ENCODE peak calls at places on chromosomes 1 and 21, in six cellular contexts. One of them, this sample, is unnamed.

GRCh38 chr1:16315437-16315836 is 36.8 kb downstream of the FBXO42 start:
- DNase-seq in H1: no peak
- DNase-seq in A549: no peak
- DNase-seq in IMR-90: no peak
- DNase-seq in HepG2: no peak
- DNase-seq in GM12878: no peak
- DNase-seq in this sample: no peak

GRCh38 chr1:46760558-46761166 is 38.2 kb upstream of the CYP4B1 start:
- DNase-seq in H1: no peak
- DNase-seq in A549: no peak
- DNase-seq in IMR-90: no peak
- DNase-seq in HepG2: no peak
- DNase-seq in GM12878: no peak
- DNase-seq in this sample: no peak

GRCh38 chr1:102919659-102920058 is 188.7 kb downstream of the COL11A1 start:
- DNase-seq in H1: no peak
- DNase-seq in A549: no peak
- DNase-seq in IMR-90: peak
- DNase-seq in HepG2: no peak
- DNase-seq in GM12878: no peak
- DNase-seq in this sample: no peak

GRCh38 chr1:6392081-6392879 is 1.3 kb downstream of the ACOT7 start:
- DNase-seq in H1: no peak
- DNase-seq in A549: no peak
- DNase-seq in IMR-90: no peak
- DNase-seq in HepG2: peak
- DNase-seq in GM12878: no peak
- DNase-seq in this sample: no peak

GRCh38 chr1:227390525-227390924 is 72.2 kb upstream of the CDC42BPA start:
- DNase-seq in H1: no peak
- DNase-seq in A549: no peak
- DNase-seq in IMR-90: no peak
- DNase-seq in HepG2: no peak
- DNase-seq in GM12878: no peak
- DNase-seq in this sample: no peak

GRCh38 chr1:147717051-147717705 is 43.2 kb downstream of the GJA5 start:
- DNase-seq in H1: no peak
- DNase-seq in A549: no peak
- DNase-seq in IMR-90: no peak
- DNase-seq in HepG2: peak
- DNase-seq in GM12878: no peak
- DNase-seq in this sample: peak

GRCh38 chr1:228794173-228794572 is 58.9 kb downstream of the RHOU start:
- DNase-seq in H1: no peak
- DNase-seq in A549: no peak
- DNase-seq in IMR-90: no peak
- DNase-seq in HepG2: no peak
- DNase-seq in GM12878: peak
- DNase-seq in this sample: no peak

GRCh38 chr1:243513726-243514491 is 258.1 kb downstream of the SDCCAG8 start:
- DNase-seq in H1: no peak
- DNase-seq in A549: no peak
- DNase-seq in IMR-90: peak
- DNase-seq in HepG2: no peak
- DNase-seq in GM12878: no peak
- DNase-seq in this sample: no peak

GRCh38 chr1:158019177-158019868 is 25.9 kb downstream of the KIRREL1 start:
- DNase-seq in H1: peak
- DNase-seq in A549: peak
- DNase-seq in IMR-90: peak
- DNase-seq in HepG2: peak
- DNase-seq in GM12878: no peak
- DNase-seq in this sample: peak

GRCh38 chr1:185319152-185319501 is 2.1 kb upstream of the IVNS1ABP start:
- DNase-seq in H1: no peak
- DNase-seq in A549: no peak
- DNase-seq in IMR-90: no peak
- DNase-seq in HepG2: no peak
- DNase-seq in GM12878: no peak
- DNase-seq in this sample: no peak

GRCh38 chr1:66231162-66232077 is 302.5 kb upstream of the SGIP1 start:
- DNase-seq in H1: no peak
- DNase-seq in A549: peak
- DNase-seq in IMR-90: peak
- DNase-seq in HepG2: no peak
- DNase-seq in GM12878: no peak
- DNase-seq in this sample: peak

GRCh38 chr1:244628719-244629299 is 24.1 kb upstream of the DESI2 start:
- DNase-seq in H1: no peak
- DNase-seq in A549: no peak
- DNase-seq in IMR-90: peak
- DNase-seq in HepG2: no peak
- DNase-seq in GM12878: no peak
- DNase-seq in this sample: no peak

GRCh38 chr1:22826630-22827580 is 116.3 kb downstream of the EPHB2 start:
- DNase-seq in H1: peak
- DNase-seq in A549: no peak
- DNase-seq in IMR-90: no peak
- DNase-seq in HepG2: no peak
- DNase-seq in GM12878: no peak
- DNase-seq in this sample: no peak

GRCh38 chr1:114032271-114033218 is 53.3 kb downstream of the OLFML3 start:
- DNase-seq in H1: no peak
- DNase-seq in A549: peak
- DNase-seq in IMR-90: peak
- DNase-seq in HepG2: no peak
- DNase-seq in GM12878: no peak
- DNase-seq in this sample: no peak

GRCh38 chr1:101739826-101740330 is 256.8 kb downstream of the OLFM3 start:
- DNase-seq in H1: no peak
- DNase-seq in A549: no peak
- DNase-seq in IMR-90: no peak
- DNase-seq in HepG2: no peak
- DNase-seq in GM12878: no peak
- DNase-seq in this sample: no peak

GRCh38 chr1:6585841-6586240 is 6.0 kb downstream of the ZBTB48 start:
- DNase-seq in H1: no peak
- DNase-seq in A549: no peak
- DNase-seq in IMR-90: no peak
- DNase-seq in HepG2: no peak
- DNase-seq in GM12878: no peak
- DNase-seq in this sample: no peak

GRCh38 chr1:219000005-219000404 is 173.7 kb upstream of the LYPLAL1 start:
- DNase-seq in H1: no peak
- DNase-seq in A549: no peak
- DNase-seq in IMR-90: no peak
- DNase-seq in HepG2: no peak
- DNase-seq in GM12878: no peak
- DNase-seq in this sample: no peak

GRCh38 chr1:101051688-101052638 is 26.4 kb upstream of the DPH5 start:
- DNase-seq in H1: no peak
- DNase-seq in A549: no peak
- DNase-seq in IMR-90: no peak
- DNase-seq in HepG2: no peak
- DNase-seq in GM12878: no peak
- DNase-seq in this sample: no peak

GRCh38 chr1:38938722-38939260 is 2.8 kb downstream of the RHBDL2 start:
- DNase-seq in H1: no peak
- DNase-seq in A549: no peak
- DNase-seq in IMR-90: no peak
- DNase-seq in HepG2: peak
- DNase-seq in GM12878: no peak
- DNase-seq in this sample: no peak

GRCh38 chr1:54480201-54480848 is 67.7 kb upstream of the ACOT11 start:
- DNase-seq in H1: no peak
- DNase-seq in A549: no peak
- DNase-seq in IMR-90: no peak
- DNase-seq in HepG2: no peak
- DNase-seq in GM12878: no peak
- DNase-seq in this sample: no peak

GRCh38 chr1:90955769-90956168 is 66.1 kb downstream of the ZNF644 start:
- DNase-seq in H1: no peak
- DNase-seq in A549: no peak
- DNase-seq in IMR-90: no peak
- DNase-seq in HepG2: no peak
- DNase-seq in GM12878: no peak
- DNase-seq in this sample: no peak

GRCh38 chr21:44991538-44992483 is 52.0 kb downstream of the SLX9 start:
- DNase-seq in H1: no peak
- DNase-seq in A549: no peak
- DNase-seq in IMR-90: peak
- DNase-seq in HepG2: no peak
- DNase-seq in GM12878: no peak
- DNase-seq in this sample: no peak

GRCh38 chr1:70907563-70908310 is 139.9 kb downstream of the PTGER3 start:
- DNase-seq in H1: no peak
- DNase-seq in A549: no peak
- DNase-seq in IMR-90: no peak
- DNase-seq in HepG2: no peak
- DNase-seq in GM12878: no peak
- DNase-seq in this sample: no peak

GRCh38 chr1:87329756-87330200 is 1.1 kb downstream of the LMO4 start:
- DNase-seq in H1: no peak
- DNase-seq in A549: no peak
- DNase-seq in IMR-90: peak
- DNase-seq in HepG2: no peak
- DNase-seq in GM12878: no peak
- DNase-seq in this sample: no peak
- TF ChIP-seq RAD21 in H1: no peak
- TF ChIP-seq RAD21 in A549: no peak
- TF ChIP-seq RAD21 in IMR-90: no peak
- TF ChIP-seq RAD21 in HepG2: no peak
- TF ChIP-seq RAD21 in GM12878: no peak
- TF ChIP-seq RAD21 in this sample: no peak

DNA sequence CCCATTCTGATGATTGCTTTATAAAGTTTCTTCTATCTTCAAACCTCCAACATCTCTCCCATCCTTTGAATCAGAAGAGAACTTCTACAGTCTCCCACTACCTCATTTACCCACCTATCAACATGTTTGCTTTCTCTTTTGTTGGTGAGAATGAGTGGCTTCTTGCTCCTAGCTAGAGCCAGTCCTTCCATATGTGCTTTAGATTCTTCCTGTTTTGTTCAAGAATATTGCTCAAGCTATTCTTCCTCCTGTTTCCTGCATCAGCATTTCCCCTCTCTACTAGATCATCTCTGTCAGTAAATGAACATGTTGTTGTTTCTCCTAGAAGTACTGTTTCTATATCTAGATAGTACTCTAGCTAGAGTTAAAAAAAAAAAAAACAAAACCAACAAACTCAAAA is 6.3 kb downstream of the ATF6 start:
- DNase-seq in H1: no peak
- DNase-seq in A549: no peak
- DNase-seq in IMR-90: no peak
- DNase-seq in HepG2: no peak
- DNase-seq in GM12878: no peak
- DNase-seq in this sample: no peak
- TF ChIP-seq CEBPB in H1: no peak
- TF ChIP-seq CEBPB in A549: no peak
- TF ChIP-seq CEBPB in IMR-90: no peak
- TF ChIP-seq CEBPB in HepG2: no peak
- TF ChIP-seq CEBPB in GM12878: no peak
- TF ChIP-seq CEBPB in this sample: no peak

DNA sequence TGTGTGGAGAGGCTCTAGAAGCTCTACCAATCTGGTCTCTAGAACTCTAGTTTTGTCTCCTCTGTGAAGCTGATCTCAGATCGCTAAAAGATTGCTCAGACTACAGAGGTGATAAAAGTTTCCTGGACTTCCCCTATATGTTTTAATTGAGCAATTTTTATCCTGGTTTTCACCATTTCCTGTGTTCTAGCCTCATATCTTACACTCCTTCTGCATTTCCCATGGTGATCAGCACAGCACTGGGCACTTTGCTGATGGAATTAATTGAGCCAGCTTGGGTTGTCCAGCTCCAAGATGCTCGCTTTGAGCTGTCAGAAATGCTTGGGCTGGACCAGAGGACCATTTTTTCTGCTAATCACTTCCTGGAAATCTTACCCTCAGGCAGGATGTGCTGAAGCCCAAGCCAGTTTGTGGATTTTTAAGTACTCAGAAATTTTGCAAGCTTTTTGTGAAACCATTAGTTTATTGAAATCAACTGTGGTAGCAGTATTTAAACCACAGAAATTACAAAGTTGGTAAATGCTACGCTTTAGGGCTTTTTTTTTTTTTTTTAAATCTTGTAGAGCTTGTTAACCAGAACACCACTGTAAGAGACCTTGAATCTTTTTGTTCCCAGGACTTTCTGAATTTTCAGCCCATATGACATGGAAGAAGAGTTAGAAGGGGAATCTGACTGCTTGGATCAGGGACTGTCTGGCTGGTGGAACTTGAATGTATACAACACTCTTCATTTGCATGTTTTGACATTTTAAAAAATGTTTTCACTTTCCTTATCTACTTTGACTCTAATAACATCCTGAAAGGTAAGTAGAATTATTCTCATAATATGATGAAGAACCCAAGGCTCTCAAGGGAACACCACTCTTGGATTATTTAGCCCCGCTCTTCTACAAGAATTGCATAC is 28.4 kb downstream of the CD48 start:
- DNase-seq in H1: no peak
- DNase-seq in A549: no peak
- DNase-seq in IMR-90: no peak
- DNase-seq in HepG2: no peak
- DNase-seq in GM12878: no peak
- DNase-seq in this sample: no peak
- H3K27ac ChIP-seq in H1: no peak
- H3K27ac ChIP-seq in A549: no peak
- H3K27ac ChIP-seq in IMR-90: no peak
- H3K27ac ChIP-seq in HepG2: no peak
- H3K27ac ChIP-seq in GM12878: peak
- H3K27ac ChIP-seq in this sample: no peak

GRCh38 chr1:191371626-191372025 is 786.6 kb upstream of the RGS18 start:
- DNase-seq in H1: no peak
- DNase-seq in A549: no peak
- DNase-seq in IMR-90: no peak
- DNase-seq in HepG2: no peak
- DNase-seq in GM12878: no peak
- DNase-seq in this sample: no peak

DNA sequence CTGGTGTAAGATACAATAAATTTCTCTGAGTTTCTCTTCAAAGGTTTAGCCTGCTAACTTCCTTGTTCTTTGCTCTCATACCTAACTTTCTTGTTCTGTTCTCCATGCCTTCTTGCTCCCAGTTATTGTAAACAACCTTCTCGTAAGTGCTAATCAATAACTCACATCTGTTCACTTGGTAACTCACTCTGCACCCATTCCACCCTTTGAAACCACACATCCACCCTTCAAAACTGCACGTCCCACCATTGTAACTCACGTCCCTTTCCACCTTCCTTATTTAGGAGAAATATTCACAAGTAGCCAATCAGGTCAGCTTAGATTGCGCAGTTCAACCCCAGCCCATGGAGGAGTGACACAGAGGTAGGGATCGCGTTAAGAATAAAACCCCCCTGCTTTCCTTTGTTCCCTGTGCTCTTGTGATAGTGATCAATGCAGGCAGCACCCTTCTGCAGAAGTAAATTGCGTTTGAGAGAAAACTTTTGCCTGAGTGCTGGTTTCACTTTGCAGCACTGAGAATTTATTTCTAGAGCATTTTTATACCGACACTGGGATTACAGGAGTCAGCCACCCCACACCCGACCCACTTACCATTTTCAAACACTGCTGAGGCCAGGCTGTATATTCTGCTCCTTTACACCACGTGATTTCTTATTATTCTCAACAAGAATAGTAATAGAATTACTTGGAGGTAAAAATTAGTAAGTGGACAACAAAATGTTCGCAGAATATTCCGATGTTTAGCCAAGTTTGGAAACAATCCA is 789.2 kb upstream of the RGS18 start:
- DNase-seq in H1: no peak
- DNase-seq in A549: no peak
- DNase-seq in IMR-90: no peak
- DNase-seq in HepG2: no peak
- DNase-seq in GM12878: no peak
- DNase-seq in this sample: no peak
- TF ChIP-seq RAD21 in H1: no peak
- TF ChIP-seq RAD21 in A549: no peak
- TF ChIP-seq RAD21 in IMR-90: no peak
- TF ChIP-seq RAD21 in HepG2: no peak
- TF ChIP-seq RAD21 in GM12878: no peak
- TF ChIP-seq RAD21 in this sample: no peak